ENCODE peak calls at places on chromosomes 11 and 22, in ten cellular contexts. L, X, K, G, N, J, P, D, R and I are unnamed samples.

GRCh38 chr22:42560781-42561180 is 7.0 kb downstream of the SERHL2 start:
- DNase-seq in L (peak), X (peak), K (no peak), G (no peak), N (peak), J (peak), P (peak), D (peak), R (no peak), I (no peak)

GRCh38 chr11:124069429-124070401 is 28.6 kb upstream of the OR10G7 start:
- DNase-seq in L (peak), X (peak), K (peak), G (peak), N (peak), J (peak), P (peak), D (peak), R (peak), I (peak)

GRCh38 chr11:66418168-66418985 is 2.5 kb upstream of the NPAS4 start:
- DNase-seq in L (peak), X (peak), K (peak), G (peak), N (peak), J (peak), P (peak), D (peak), R (peak), I (peak)

GRCh38 chr11:93842461-93842860 is 8.0 kb downstream of the VSTM5 start:
- DNase-seq in L (no peak), X (no peak), K (no peak), G (no peak), N (no peak), J (no peak), P (peak), D (peak), R (no peak), I (peak)

GRCh38 chr11:29780756-29781155 is 236.1 kb downstream of the KCNA4 start:
- DNase-seq in L (no peak), X (peak), K (peak), G (no peak), N (peak), J (no peak), P (no peak), D (no peak), R (no peak), I (no peak)

GRCh38 chr22:47210686-47211085 is 448.2 kb downstream of the TBC1D22A start:
- DNase-seq in L (no peak), X (no peak), K (no peak), G (no peak), N (no peak), J (no peak), P (no peak), D (no peak), R (no peak), I (no peak)

GRCh38 chr11:92776676-92777075 is 192.8 kb upstream of the MTNR1B start:
- DNase-seq in L (no peak), X (no peak), K (no peak), G (no peak), N (no peak), J (no peak), P (no peak), D (peak), R (no peak), I (peak)

GRCh38 chr11:131870305-131870704 is 499.9 kb downstream of the NTM start:
- DNase-seq in L (no peak), X (no peak), K (no peak), G (no peak), N (no peak), J (no peak), P (no peak), D (no peak), R (no peak), I (no peak)

GRCh38 chr11:74142624-74143023 is 28.2 kb downstream of the C2CD3 start:
- DNase-seq in L (no peak), X (no peak), K (no peak), G (no peak), N (no peak), J (no peak), P (peak), D (peak), R (no peak), I (peak)

GRCh38 chr11:76330651-76331050 is 50.3 kb downstream of the THAP12 start:
- DNase-seq in L (no peak), X (no peak), K (no peak), G (no peak), N (no peak), J (no peak), P (no peak), D (no peak), R (no peak), I (no peak)